ENCODE peak calls at places on chromosomes 13 and 19, in four cellular contexts. One of them, this sample, is unnamed.

GRCh38 chr13:101949681-101950080 is 452.2 kb downstream of the FGF14 start:
- DNase-seq in tibial nerve: no peak
- DNase-seq in colonic mucosa: no peak
- DNase-seq in GM13977: no peak
- DNase-seq in this sample: no peak

GRCh38 chr13:77002590-77003190 is 10.8 kb downstream of the CLN5 start:
- DNase-seq in GM13977: no peak
- DNase-seq in colonic mucosa: no peak
- DNase-seq in tibial nerve: no peak
- DNase-seq in this sample: no peak

GRCh38 chr13:75437582-75438318 is 44.2 kb downstream of the TBC1D4 start:
- DNase-seq in colonic mucosa: no peak
- DNase-seq in tibial nerve: no peak
- DNase-seq in GM13977: no peak
- DNase-seq in this sample: no peak

GRCh38 chr13:52651880-52652169 is 811 bp upstream of the SUGT1 start:
- DNase-seq in GM13977: no peak
- DNase-seq in colonic mucosa: no peak
- DNase-seq in tibial nerve: no peak
- DNase-seq in this sample: no peak

GRCh38 chr19:22918221-22918620 is 84.8 kb downstream of the ZNF728 start:
- DNase-seq in colonic mucosa: no peak
- DNase-seq in tibial nerve: no peak
- DNase-seq in GM13977: no peak
- DNase-seq in this sample: no peak

GRCh38 chr13:79404361-79404760 is 1.7 kb downstream of the RBM26 start:
- DNase-seq in tibial nerve: no peak
- DNase-seq in GM13977: no peak
- DNase-seq in colonic mucosa: no peak
- DNase-seq in this sample: no peak

GRCh38 chr13:44331912-44332840 is 41.4 kb upstream of the SERP2 start:
- DNase-seq in tibial nerve: no peak
- DNase-seq in colonic mucosa: no peak
- DNase-seq in GM13977: no peak
- DNase-seq in this sample: no peak

GRCh38 chr13:43991773-43992201 is 112.1 kb downstream of the LACC1 start:
- DNase-seq in colonic mucosa: no peak
- DNase-seq in tibial nerve: no peak
- DNase-seq in GM13977: no peak
- DNase-seq in this sample: no peak

GRCh38 chr19:18225702-18226468 is at the start of gene PDE4C:
- DNase-seq in GM13977: no peak
- DNase-seq in tibial nerve: no peak
- DNase-seq in colonic mucosa: no peak
- DNase-seq in this sample: no peak

GRCh38 chr13:76778906-76779305 is 107.3 kb downstream of the KCTD12 start:
- DNase-seq in GM13977: no peak
- DNase-seq in tibial nerve: no peak
- DNase-seq in colonic mucosa: no peak
- DNase-seq in this sample: no peak

GRCh38 chr13:81058211-81058915 is 717.4 kb upstream of the SPRY2 start:
- DNase-seq in colonic mucosa: no peak
- DNase-seq in tibial nerve: no peak
- DNase-seq in GM13977: no peak
- DNase-seq in this sample: no peak

GRCh38 chr13:111912453-111912866 is 154.5 kb upstream of the SOX1 start:
- DNase-seq in colonic mucosa: peak
- DNase-seq in GM13977: no peak
- DNase-seq in tibial nerve: no peak
- DNase-seq in this sample: no peak

GRCh38 chr13:112768795-112769411 is 79.1 kb downstream of the ATP11A start:
- DNase-seq in tibial nerve: no peak
- DNase-seq in colonic mucosa: no peak
- DNase-seq in GM13977: no peak
- DNase-seq in this sample: no peak

GRCh38 chr13:46903748-46904147 is 6.9 kb upstream of the HTR2A start:
- DNase-seq in GM13977: no peak
- DNase-seq in colonic mucosa: no peak
- DNase-seq in tibial nerve: no peak
- DNase-seq in this sample: no peak

GRCh38 chr13:71320452-71320851 is 546.6 kb downstream of the DACH1 start:
- DNase-seq in colonic mucosa: peak
- DNase-seq in tibial nerve: no peak
- DNase-seq in GM13977: peak
- DNase-seq in this sample: no peak

GRCh38 chr19:21878646-21879045 is 42.7 kb upstream of the ZNF43 start:
- DNase-seq in GM13977: no peak
- DNase-seq in tibial nerve: no peak
- DNase-seq in colonic mucosa: no peak
- DNase-seq in this sample: no peak

GRCh38 chr19:10855879-10856522 is 7.8 kb downstream of the C19orf38 start:
- DNase-seq in tibial nerve: no peak
- DNase-seq in GM13977: peak
- DNase-seq in colonic mucosa: no peak
- DNase-seq in this sample: no peak

GRCh38 chr19:44954649-44955499 is at the start of gene CLPTM1:
- DNase-seq in colonic mucosa: peak
- DNase-seq in GM13977: peak
- DNase-seq in tibial nerve: peak
- DNase-seq in this sample: peak

GRCh38 chr19:48918801-48919247 is 14.7 kb upstream of the DHDH start:
- DNase-seq in GM13977: no peak
- DNase-seq in tibial nerve: no peak
- DNase-seq in colonic mucosa: no peak
- DNase-seq in this sample: no peak

GRCh38 chr13:105979586-105979985 is 555.9 kb downstream of the EFNB2 start:
- DNase-seq in tibial nerve: no peak
- DNase-seq in GM13977: no peak
- DNase-seq in colonic mucosa: peak
- DNase-seq in this sample: no peak

GRCh38 chr13:110246530-110246929 is 60.4 kb downstream of the COL4A1 start:
- DNase-seq in tibial nerve: no peak
- DNase-seq in GM13977: no peak
- DNase-seq in colonic mucosa: peak
- DNase-seq in this sample: no peak

GRCh38 chr19:10290439-10290875 is 705 bp downstream of the ICAM5 start:
- DNase-seq in tibial nerve: no peak
- DNase-seq in GM13977: no peak
- DNase-seq in colonic mucosa: no peak
- DNase-seq in this sample: no peak

GRCh38 chr13:100473087-100473486 is 115.5 kb downstream of the GGACT start:
- DNase-seq in colonic mucosa: no peak
- DNase-seq in GM13977: no peak
- DNase-seq in tibial nerve: no peak
- DNase-seq in this sample: no peak

GRCh38 chr13:29925457-29925856 is 75.0 kb upstream of the UBL3 start:
- DNase-seq in colonic mucosa: peak
- DNase-seq in GM13977: no peak
- DNase-seq in tibial nerve: peak
- DNase-seq in this sample: peak

DNA sequence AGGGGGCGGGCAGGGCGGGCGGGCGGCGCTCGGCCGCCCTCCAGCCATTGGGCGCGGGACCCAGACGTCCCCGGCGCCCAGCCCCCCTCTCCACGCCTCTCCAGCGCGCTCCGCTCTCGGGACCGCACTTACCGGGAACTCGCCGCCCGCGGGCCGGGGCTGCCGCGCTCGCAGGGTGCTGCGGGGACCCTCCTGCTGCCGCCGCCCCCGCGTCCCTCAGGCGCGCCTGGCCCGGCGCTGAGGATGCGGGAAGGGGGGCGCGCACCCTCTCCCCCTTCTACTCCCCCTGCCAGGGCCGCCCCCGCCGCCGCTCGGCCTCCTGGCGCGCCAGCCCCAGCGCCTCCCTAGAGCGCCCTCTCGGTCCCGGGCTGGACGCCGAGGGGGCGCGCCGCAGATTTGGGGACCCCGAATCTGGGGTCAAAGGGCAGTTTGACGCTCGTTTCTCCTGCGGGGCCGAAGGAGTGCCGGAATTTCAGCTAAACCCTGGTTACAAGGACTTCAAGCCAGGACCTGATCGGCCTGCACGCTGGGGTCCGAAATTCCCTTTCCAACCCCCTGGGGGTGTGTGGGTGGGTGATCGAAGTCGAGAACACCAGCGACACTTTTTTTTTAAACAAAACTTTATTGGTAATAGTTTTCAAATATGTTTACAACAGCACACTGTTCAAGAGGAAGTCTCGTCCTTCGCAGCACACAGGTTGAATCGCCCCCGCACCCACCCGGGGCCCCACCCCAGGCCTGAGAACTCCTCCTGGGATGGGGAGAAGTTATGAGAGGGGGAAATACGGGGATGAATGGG is 734 bp upstream of the SAMD1 start:
- DNase-seq in GM13977: peak
- DNase-seq in tibial nerve: peak
- DNase-seq in colonic mucosa: peak
- DNase-seq in this sample: no peak
- TF ChIP-seq CTCF in GM13977: peak
- TF ChIP-seq CTCF in tibial nerve: no peak
- TF ChIP-seq CTCF in colonic mucosa: no peak
- TF ChIP-seq CTCF in this sample: peak

GRCh38 chr19:1039646-1040475 is at the start of gene ABCA7:
- DNase-seq in tibial nerve: peak
- DNase-seq in GM13977: peak
- DNase-seq in colonic mucosa: peak
- DNase-seq in this sample: peak
- TF ChIP-seq CTCF in tibial nerve: peak
- TF ChIP-seq CTCF in GM13977: no peak
- TF ChIP-seq CTCF in colonic mucosa: no peak
- TF ChIP-seq CTCF in this sample: no peak

DNA sequence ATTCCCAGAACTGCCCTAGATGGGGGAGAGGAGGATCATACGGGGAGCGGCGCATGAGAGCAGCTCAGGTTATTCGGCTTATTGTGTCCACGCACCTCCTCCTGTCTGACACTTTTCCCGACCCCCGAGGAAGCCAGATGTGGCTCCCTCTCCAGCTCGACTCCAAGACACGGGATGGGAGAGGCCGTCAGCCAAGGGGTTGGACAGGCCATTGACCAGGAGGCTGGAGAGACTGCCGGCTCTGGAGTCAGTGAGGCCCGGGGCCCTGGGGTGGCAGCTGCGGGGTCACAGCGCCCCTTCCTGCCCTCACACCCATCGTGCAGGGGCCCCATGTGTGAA is 2.9 kb downstream of the DMKN start:
- DNase-seq in GM13977: no peak
- DNase-seq in tibial nerve: no peak
- DNase-seq in colonic mucosa: no peak
- DNase-seq in this sample: no peak
- TF ChIP-seq CTCF in GM13977: no peak
- TF ChIP-seq CTCF in tibial nerve: no peak
- TF ChIP-seq CTCF in colonic mucosa: no peak
- TF ChIP-seq CTCF in this sample: no peak

GRCh38 chr13:27960362-27961226 is 8.5 kb downstream of the CDX2 start:
- DNase-seq in tibial nerve: no peak
- DNase-seq in GM13977: peak
- DNase-seq in colonic mucosa: peak
- DNase-seq in this sample: no peak
- TF ChIP-seq CTCF in tibial nerve: peak
- TF ChIP-seq CTCF in GM13977: peak
- TF ChIP-seq CTCF in colonic mucosa: peak
- TF ChIP-seq CTCF in this sample: peak

This sample was measured in AG09319.